ENCODE peak calls at places on chromosomes 5 and 9, in four cellular contexts. D is RPMI8226; K is NCI-H146; B is activated CD4-positive, CD25-positive, alpha-beta regulatory T cell treated with anti-CD3 and anti-CD28 coated beads, Interleukin-2, amount 50 U/mL, for 72 hours. Y is an unnamed sample.

GRCh38 chr9:1982074-1982473 is 33.1 kb upstream of the SMARCA2 start:
- DNase-seq in D (no peak), K (no peak), B (no peak), Y (no peak)

GRCh38 chr5:102018279-102018678 is 277.8 kb downstream of the SLCO4C1 start:
- DNase-seq in D (no peak), K (no peak), B (no peak), Y (no peak)

GRCh38 chr9:131651160-131651559 is 88.7 kb downstream of the RAPGEF1 start:
- DNase-seq in D (no peak), K (no peak), B (no peak), Y (no peak)

GRCh38 chr9:100092066-100092465 is 6.7 kb downstream of the ERP44 start:
- DNase-seq in D (no peak), K (no peak), B (no peak), Y (no peak)

GRCh38 chr9:126407125-126407870 is 80.7 kb downstream of the MVB12B start:
- DNase-seq in D (no peak), K (no peak), B (no peak), Y (no peak)

GRCh38 chr5:83554133-83554532 is 82.6 kb downstream of the VCAN start:
- DNase-seq in D (no peak), K (no peak), B (no peak), Y (no peak)

GRCh38 chr5:124057161-124057814 is 545.3 kb downstream of the CSNK1G3 start:
- DNase-seq in D (peak; percentile 95), K (peak; percentile 93), B (no peak), Y (peak; percentile 59)

GRCh38 chr9:123336455-123336854 is 19.5 kb upstream of the CRB2 start:
- DNase-seq in D (peak; percentile 83), K (no peak), B (no peak), Y (no peak)

GRCh38 chr9:136798708-136799078 is 2.6 kb downstream of the CCDC183 start:
- DNase-seq in D (no peak), K (no peak), B (no peak), Y (no peak)

GRCh38 chr5:5497132-5497748 is 74.8 kb downstream of the ICE1 start:
- DNase-seq in D (peak; percentile 71), K (no peak), B (no peak), Y (no peak)

GRCh38 chr5:112238473-112238872 is 180.6 kb downstream of the EPB41L4A start:
- DNase-seq in D (no peak), K (no peak), B (no peak), Y (no peak)

GRCh38 chr9:10050016-10050415 is 562.8 kb downstream of the PTPRD start:
- DNase-seq in D (no peak), K (no peak), B (no peak), Y (no peak)

GRCh38 chr5:154677921-154678320 is 77.3 kb upstream of the LARP1 start:
- DNase-seq in D (no peak), K (no peak), B (no peak), Y (no peak)

GRCh38 chr5:83563631-83564030 is 92.1 kb downstream of the VCAN start:
- DNase-seq in D (no peak), K (no peak), B (no peak), Y (no peak)

GRCh38 chr5:172362755-172363154 is 79.2 kb upstream of the UBTD2 start:
- DNase-seq in D (no peak), K (no peak), B (no peak), Y (no peak)

GRCh38 chr9:119834064-119834620 is 464.9 kb upstream of the BRINP1 start:
- DNase-seq in D (no peak), K (no peak), B (no peak), Y (no peak)

GRCh38 chr5:39570418-39571027 is 145.7 kb upstream of the DAB2 start:
- DNase-seq in D (peak; percentile 38), K (no peak), B (no peak), Y (no peak)

GRCh38 chr9:82695704-82696103 is 367.2 kb downstream of the RASEF start:
- DNase-seq in D (no peak), K (no peak), B (no peak), Y (no peak)

GRCh38 chr5:106171132-106171531 is 1499.6 kb downstream of the EFNA5 start:
- DNase-seq in D (no peak), K (no peak), B (no peak), Y (no peak)

GRCh38 chr5:97067296-97067695 is 75.1 kb downstream of the LIX1 start:
- DNase-seq in D (no peak), K (no peak), B (no peak), Y (no peak)

GRCh38 chr5:36227046-36227445 is 14.7 kb downstream of the NADK2 start:
- DNase-seq in D (no peak), K (no peak), B (no peak), Y (no peak)

GRCh38 chr9:124960409-124960752 is 19.5 kb upstream of the GOLGA1 start:
- DNase-seq in D (no peak), K (no peak), B (no peak), Y (no peak)

GRCh38 chr5:172235827-172236749 is 42.1 kb downstream of the EFCAB9 start:
- DNase-seq in D (no peak), K (no peak), B (no peak), Y (no peak)

GRCh38 chr5:154729613-154730012 is 25.6 kb upstream of the LARP1 start:
- DNase-seq in D (peak; percentile 15), K (peak; percentile 30), B (no peak), Y (no peak)

GRCh38 chr9:3916984-3917383 is 382.9 kb downstream of the GLIS3 start:
- DNase-seq in D (no peak), K (no peak), B (no peak), Y (no peak)

GRCh38 chr5:154287136-154287535 is 96.6 kb downstream of the GALNT10 start:
- DNase-seq in D (no peak), K (no peak), B (no peak), Y (no peak)

GRCh38 chr5:139104577-139105271 is 93.4 kb downstream of the SIL1 start:
- DNase-seq in D (no peak), K (no peak), B (no peak), Y (no peak)

GRCh38 chr9:133821606-133822438 is 83.7 kb upstream of the SARDH start:
- DNase-seq in D (no peak), K (peak; percentile 8), B (no peak), Y (no peak)

GRCh38 chr5:3842591-3842990 is 247.0 kb downstream of the IRX1 start:
- DNase-seq in D (no peak), K (no peak), B (no peak), Y (no peak)

GRCh38 chr5:10989577-10990263 is 228.7 kb upstream of the DAP start:
- DNase-seq in D (no peak), K (no peak), B (no peak), Y (no peak)

GRCh38 chr5:152514827-152515397 is 109.8 kb upstream of the NMUR2 start:
- DNase-seq in D (peak; percentile 32), K (peak; percentile 32), B (no peak), Y (no peak)

GRCh38 chr5:147743012-147743411 is 39.5 kb downstream of the JAKMIP2 start:
- DNase-seq in D (no peak), K (no peak), B (no peak), Y (no peak)